ENCODE peak calls at places on chromosome 18, in six cellular contexts. One of them, this sample, is unnamed. For H3K4me1, the result is how much of the 10 kb centered on the place peaks cover.

GRCh38 chr18:46335551-46336059 is 231.4 kb downstream of the HAUS1 start:
- DNase-seq in IMR-90: no peak
- DNase-seq in trophoblast cell: no peak
- DNase-seq in neuronal stem cell: peak
- DNase-seq in mesenchymal stem cell: no peak
- DNase-seq in H1: peak
- DNase-seq in this sample: peak

GRCh38 chr18:60024857-60025256 is 125.1 kb downstream of the PMAIP1 start:
- DNase-seq in IMR-90: no peak
- DNase-seq in trophoblast cell: no peak
- DNase-seq in neuronal stem cell: no peak
- DNase-seq in mesenchymal stem cell: peak
- DNase-seq in H1: no peak
- DNase-seq in this sample: no peak

GRCh38 chr18:79780547-79780946 is 17.2 kb upstream of the KCNG2 start:
- DNase-seq in H1: no peak
- DNase-seq in IMR-90: no peak
- DNase-seq in mesenchymal stem cell: no peak
- DNase-seq in neuronal stem cell: no peak
- DNase-seq in trophoblast cell: no peak
- DNase-seq in this sample: no peak

GRCh38 chr18:51251625-51252024 is 54.1 kb upstream of the MEX3C start:
- DNase-seq in H1: no peak
- DNase-seq in neuronal stem cell: no peak
- DNase-seq in IMR-90: no peak
- DNase-seq in mesenchymal stem cell: no peak
- DNase-seq in trophoblast cell: no peak
- DNase-seq in this sample: no peak

GRCh38 chr18:59672125-59672769 is 25.0 kb downstream of the CCBE1 start:
- DNase-seq in IMR-90: no peak
- DNase-seq in trophoblast cell: no peak
- DNase-seq in neuronal stem cell: no peak
- DNase-seq in mesenchymal stem cell: no peak
- DNase-seq in H1: no peak
- DNase-seq in this sample: no peak

GRCh38 chr18:63617049-63617995 is 26.7 kb downstream of the SERPINB4 start:
- DNase-seq in mesenchymal stem cell: no peak
- DNase-seq in H1: no peak
- DNase-seq in IMR-90: no peak
- DNase-seq in neuronal stem cell: no peak
- DNase-seq in trophoblast cell: no peak
- DNase-seq in this sample: no peak

GRCh38 chr18:76459687-76460350 is 35.2 kb downstream of the ZNF516 start:
- DNase-seq in trophoblast cell: no peak
- DNase-seq in mesenchymal stem cell: peak
- DNase-seq in neuronal stem cell: no peak
- DNase-seq in IMR-90: peak
- DNase-seq in H1: no peak
- DNase-seq in this sample: peak

GRCh38 chr18:42087195-42087594 is 132.2 kb downstream of the PIK3C3 start:
- DNase-seq in IMR-90: no peak
- DNase-seq in mesenchymal stem cell: no peak
- DNase-seq in trophoblast cell: no peak
- DNase-seq in H1: no peak
- DNase-seq in neuronal stem cell: no peak
- DNase-seq in this sample: no peak

GRCh38 chr18:79988925-79989361 is 580 bp upstream of the TXNL4A start:
- DNase-seq in H1: no peak
- DNase-seq in mesenchymal stem cell: peak
- DNase-seq in IMR-90: peak
- DNase-seq in trophoblast cell: peak
- DNase-seq in neuronal stem cell: no peak
- DNase-seq in this sample: peak

GRCh38 chr18:46220116-46220515 is 115.9 kb downstream of the HAUS1 start:
- DNase-seq in mesenchymal stem cell: peak
- DNase-seq in neuronal stem cell: no peak
- DNase-seq in IMR-90: peak
- DNase-seq in H1: no peak
- DNase-seq in trophoblast cell: peak
- DNase-seq in this sample: no peak

GRCh38 chr18:985301-985700 is 80.6 kb downstream of the ADCYAP1 start:
- DNase-seq in neuronal stem cell: no peak
- DNase-seq in trophoblast cell: no peak
- DNase-seq in mesenchymal stem cell: no peak
- DNase-seq in H1: no peak
- DNase-seq in IMR-90: no peak
- DNase-seq in this sample: peak

GRCh38 chr18:39746201-39746600 is 2180.6 kb upstream of the CELF4 start:
- DNase-seq in trophoblast cell: no peak
- DNase-seq in neuronal stem cell: no peak
- DNase-seq in mesenchymal stem cell: no peak
- DNase-seq in IMR-90: peak
- DNase-seq in H1: no peak
- DNase-seq in this sample: no peak

GRCh38 chr18:53225567-53226325 is 885.7 kb downstream of the DCC start:
- DNase-seq in H1: no peak
- DNase-seq in neuronal stem cell: no peak
- DNase-seq in mesenchymal stem cell: no peak
- DNase-seq in IMR-90: no peak
- DNase-seq in trophoblast cell: no peak
- DNase-seq in this sample: no peak

GRCh38 chr18:26867471-26867870 is 2.0 kb upstream of the AQP4 start:
- DNase-seq in trophoblast cell: no peak
- DNase-seq in IMR-90: no peak
- DNase-seq in H1: no peak
- DNase-seq in neuronal stem cell: no peak
- DNase-seq in mesenchymal stem cell: no peak
- DNase-seq in this sample: no peak

GRCh38 chr18:33355263-33355662 is 85.3 kb downstream of the CCDC178 start:
- DNase-seq in neuronal stem cell: no peak
- DNase-seq in mesenchymal stem cell: no peak
- DNase-seq in H1: no peak
- DNase-seq in trophoblast cell: no peak
- DNase-seq in IMR-90: no peak
- DNase-seq in this sample: no peak

GRCh38 chr18:37516361-37516853 is 49.2 kb downstream of the CELF4 start:
- DNase-seq in mesenchymal stem cell: no peak
- DNase-seq in IMR-90: no peak
- DNase-seq in trophoblast cell: no peak
- DNase-seq in H1: no peak
- DNase-seq in neuronal stem cell: no peak
- DNase-seq in this sample: no peak

GRCh38 chr18:69838620-69839411 is 108.9 kb downstream of the CD226 start:
- DNase-seq in H1: peak
- DNase-seq in mesenchymal stem cell: no peak
- DNase-seq in IMR-90: no peak
- DNase-seq in trophoblast cell: no peak
- DNase-seq in neuronal stem cell: no peak
- DNase-seq in this sample: peak

GRCh38 chr18:685438-685837 is 27.0 kb downstream of the ENOSF1 start:
- DNase-seq in trophoblast cell: no peak
- DNase-seq in mesenchymal stem cell: no peak
- DNase-seq in IMR-90: no peak
- DNase-seq in neuronal stem cell: no peak
- DNase-seq in H1: no peak
- DNase-seq in this sample: no peak

GRCh38 chr18:37264956-37265355 is 300.6 kb downstream of the CELF4 start:
- DNase-seq in IMR-90: no peak
- DNase-seq in mesenchymal stem cell: no peak
- DNase-seq in neuronal stem cell: no peak
- DNase-seq in trophoblast cell: no peak
- DNase-seq in H1: no peak
- DNase-seq in this sample: no peak

GRCh38 chr18:54023471-54023870 is 201.0 kb downstream of the MBD2 start:
- DNase-seq in H1: no peak
- DNase-seq in neuronal stem cell: no peak
- DNase-seq in IMR-90: no peak
- DNase-seq in mesenchymal stem cell: peak
- DNase-seq in trophoblast cell: no peak
- DNase-seq in this sample: no peak

GRCh38 chr18:11932393-11932792 is 24.3 kb upstream of the MPPE1 start:
- DNase-seq in mesenchymal stem cell: no peak
- DNase-seq in IMR-90: no peak
- DNase-seq in H1: no peak
- DNase-seq in trophoblast cell: no peak
- DNase-seq in neuronal stem cell: no peak
- DNase-seq in this sample: no peak
- H3K14ac ChIP-seq in mesenchymal stem cell: no peak
- H3K14ac ChIP-seq in IMR-90: no peak
- H3K14ac ChIP-seq in H1: no peak
- H3K14ac ChIP-seq in trophoblast cell: no peak
- H3K14ac ChIP-seq in neuronal stem cell: no peak
- H3K14ac ChIP-seq in this sample: no peak

GRCh38 chr18:55588001-55588875 is at the start of gene TCF4:
- DNase-seq in H1: peak
- DNase-seq in neuronal stem cell: peak
- DNase-seq in trophoblast cell: peak
- DNase-seq in IMR-90: peak
- DNase-seq in mesenchymal stem cell: peak
- DNase-seq in this sample: peak

GRCh38 chr18:55588876-55589595 is 1.0 kb upstream of the TCF4 start:
- DNase-seq in IMR-90: peak
- DNase-seq in trophoblast cell: no peak
- DNase-seq in H1: no peak
- DNase-seq in neuronal stem cell: no peak
- DNase-seq in mesenchymal stem cell: peak
- DNase-seq in this sample: no peak

GRCh38 chr18:55585586-55586521 is 2.1 kb downstream of the TCF4 start:
- DNase-seq in mesenchymal stem cell: peak
- DNase-seq in neuronal stem cell: no peak
- DNase-seq in IMR-90: peak
- DNase-seq in H1: no peak
- DNase-seq in trophoblast cell: no peak
- DNase-seq in this sample: peak

GRCh38 chr18:55586841-55587240 is 1.2 kb downstream of the TCF4 start:
- DNase-seq in neuronal stem cell: no peak
- DNase-seq in trophoblast cell: no peak
- DNase-seq in IMR-90: peak
- DNase-seq in mesenchymal stem cell: peak
- DNase-seq in H1: no peak
- DNase-seq in this sample: no peak

DNA sequence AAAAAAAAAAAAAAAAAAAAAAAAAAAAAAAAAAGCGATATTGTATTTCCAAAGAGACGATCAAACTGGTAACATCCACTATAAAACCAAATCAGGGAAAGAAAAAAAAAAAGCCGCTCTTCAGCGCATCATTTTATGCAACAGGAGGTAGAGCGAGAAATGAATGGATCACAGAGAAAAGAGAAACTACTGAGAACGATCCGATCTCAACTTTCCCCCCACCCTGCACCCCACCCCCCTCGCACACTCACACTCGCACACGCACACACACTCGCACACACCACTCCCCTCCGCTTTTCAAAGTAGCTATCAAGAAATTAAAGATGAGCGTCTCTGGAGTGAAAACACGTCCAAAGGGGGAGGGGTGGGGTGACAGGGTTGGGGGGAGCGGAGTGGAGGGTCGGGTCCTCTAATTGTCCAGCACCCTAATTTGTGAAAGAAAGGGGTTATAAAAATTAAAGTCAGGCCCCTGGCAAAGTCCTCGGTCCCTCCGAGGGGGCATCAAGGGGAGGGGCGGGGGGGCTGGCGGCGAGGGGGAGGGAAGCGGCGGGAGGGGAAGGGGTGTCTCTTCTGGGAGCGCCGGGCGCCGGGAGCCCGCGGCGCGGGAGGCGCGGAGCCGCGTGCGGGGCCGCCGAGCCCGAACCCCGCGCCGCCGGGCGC is 521 bp downstream of the TCF4 start:
- DNase-seq in IMR-90: peak
- DNase-seq in neuronal stem cell: no peak
- DNase-seq in trophoblast cell: no peak
- DNase-seq in H1: no peak
- DNase-seq in mesenchymal stem cell: peak
- DNase-seq in this sample: peak
- H3K4me1 ChIP-seq in IMR-90: under half
- H3K4me1 ChIP-seq in neuronal stem cell: under half
- H3K4me1 ChIP-seq in trophoblast cell: under half
- H3K4me1 ChIP-seq in H1: under half
- H3K4me1 ChIP-seq in mesenchymal stem cell: under half
- H3K4me1 ChIP-seq in this sample: under half

DNA sequence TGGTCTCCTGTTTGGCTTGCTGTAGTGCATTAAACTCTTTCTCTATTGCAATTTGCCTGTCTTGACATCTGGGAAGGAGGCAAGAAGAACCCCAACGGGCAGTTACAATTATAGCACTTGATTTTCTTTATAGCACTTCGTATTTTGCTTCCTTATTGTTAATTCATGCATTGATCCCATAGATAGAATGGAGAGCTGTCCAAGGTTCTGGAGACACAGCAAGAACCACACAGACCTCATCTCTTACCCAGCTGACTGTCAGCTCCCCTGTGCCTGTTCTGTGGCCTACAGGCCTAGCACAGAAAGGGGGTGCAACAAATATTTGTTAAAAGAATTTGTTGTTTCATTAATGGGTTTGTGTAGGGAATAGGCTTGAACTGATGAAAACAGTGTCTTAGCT is 194.3 kb downstream of the GALNT1 start:
- DNase-seq in H1: no peak
- DNase-seq in mesenchymal stem cell: peak
- DNase-seq in trophoblast cell: no peak
- DNase-seq in IMR-90: peak
- DNase-seq in neuronal stem cell: peak
- DNase-seq in this sample: no peak
- H3K14ac ChIP-seq in H1: no peak
- H3K14ac ChIP-seq in mesenchymal stem cell: no peak
- H3K14ac ChIP-seq in trophoblast cell: no peak
- H3K14ac ChIP-seq in IMR-90: no peak
- H3K14ac ChIP-seq in neuronal stem cell: no peak
- H3K14ac ChIP-seq in this sample: no peak

GRCh38 chr18:75110846-75111415 is 98.0 kb downstream of the PTGR3 start:
- DNase-seq in trophoblast cell: no peak
- DNase-seq in H1: peak
- DNase-seq in mesenchymal stem cell: no peak
- DNase-seq in neuronal stem cell: no peak
- DNase-seq in IMR-90: no peak
- DNase-seq in this sample: no peak
- H3K4me1 ChIP-seq in trophoblast cell: under half
- H3K4me1 ChIP-seq in H1: under half
- H3K4me1 ChIP-seq in mesenchymal stem cell: under half
- H3K4me1 ChIP-seq in neuronal stem cell: under half
- H3K4me1 ChIP-seq in IMR-90: under half
- H3K4me1 ChIP-seq in this sample: under half

GRCh38 chr18:4593895-4594294 is 138.8 kb upstream of the DLGAP1 start:
- DNase-seq in H1: no peak
- DNase-seq in mesenchymal stem cell: no peak
- DNase-seq in trophoblast cell: no peak
- DNase-seq in IMR-90: no peak
- DNase-seq in neuronal stem cell: no peak
- DNase-seq in this sample: no peak
- H3K14ac ChIP-seq in H1: no peak
- H3K14ac ChIP-seq in mesenchymal stem cell: no peak
- H3K14ac ChIP-seq in trophoblast cell: no peak
- H3K14ac ChIP-seq in IMR-90: no peak
- H3K14ac ChIP-seq in neuronal stem cell: no peak
- H3K14ac ChIP-seq in this sample: no peak

GRCh38 chr18:3230401-3231334 is 10.9 kb upstream of the MYOM1 start:
- DNase-seq in mesenchymal stem cell: peak
- DNase-seq in IMR-90: peak
- DNase-seq in neuronal stem cell: no peak
- DNase-seq in trophoblast cell: no peak
- DNase-seq in H1: no peak
- DNase-seq in this sample: peak
- H3K4me1 ChIP-seq in mesenchymal stem cell: under half
- H3K4me1 ChIP-seq in IMR-90: under half
- H3K4me1 ChIP-seq in neuronal stem cell: under half
- H3K4me1 ChIP-seq in trophoblast cell: under half
- H3K4me1 ChIP-seq in H1: under half
- H3K4me1 ChIP-seq in this sample: under half

This sample was measured in H9.